ENCODE peak calls at places on chromosome 6, in four cellular contexts. N, Q, W and L are unnamed samples.

GRCh38 chr6:26360451-26361416 is 4.3 kb upstream of the BTN3A2 start:
- DNase-seq in N (no peak), Q (no peak), W (no peak), L (no peak)

GRCh38 chr6:97697450-97697849 is 414.4 kb upstream of the MMS22L start:
- DNase-seq in N (no peak), Q (no peak), W (peak), L (no peak)

GRCh38 chr6:1063671-1064355 is 248.1 kb upstream of the FOXQ1 start:
- DNase-seq in N (no peak), Q (no peak), W (no peak), L (no peak)

GRCh38 chr6:24522090-24522820 is 27.5 kb downstream of the ALDH5A1 start:
- DNase-seq in N (no peak), Q (no peak), W (no peak), L (no peak)

GRCh38 chr6:30885999-30886896 is 1.9 kb downstream of the DDR1 start:
- DNase-seq in N (peak), Q (no peak), W (no peak), L (no peak)

GRCh38 chr6:12635813-12636212 is 80.8 kb upstream of the PHACTR1 start:
- DNase-seq in N (no peak), Q (no peak), W (no peak), L (no peak)

GRCh38 chr6:144482142-144482541 is 197.0 kb downstream of the UTRN start:
- DNase-seq in N (peak), Q (peak), W (peak), L (peak)

GRCh38 chr6:14066782-14067406 is 50.7 kb upstream of the CD83 start:
- DNase-seq in N (peak), Q (no peak), W (no peak), L (no peak)